ENCODE peak calls at places on chromosomes 5 and 9, in six cellular contexts. One of them, this sample, is unnamed.

GRCh38 chr9:93261281-93261680 is 77.3 kb downstream of the WNK2 start:
- DNase-seq in thyroid gland: no peak
- DNase-seq in naive B cell: no peak
- DNase-seq in upper lobe of left lung: no peak
- DNase-seq in NCI-H1092 treated with DMSO at 0.1 percent for 48 hours: peak; percentile 42
- DNase-seq in sigmoid colon: peak; percentile 28
- DNase-seq in this sample: no peak

GRCh38 chr5:110477923-110478322 is 248.5 kb downstream of the TMEM232 start:
- DNase-seq in thyroid gland: no peak
- DNase-seq in naive B cell: no peak
- DNase-seq in upper lobe of left lung: no peak
- DNase-seq in NCI-H1092 treated with DMSO at 0.1 percent for 48 hours: no peak
- DNase-seq in sigmoid colon: no peak
- DNase-seq in this sample: no peak

GRCh38 chr9:137095664-137096517 is 9.1 kb downstream of the MAN1B1 start:
- DNase-seq in thyroid gland: no peak
- DNase-seq in naive B cell: no peak
- DNase-seq in upper lobe of left lung: no peak
- DNase-seq in NCI-H1092 treated with DMSO at 0.1 percent for 48 hours: no peak
- DNase-seq in sigmoid colon: no peak
- DNase-seq in this sample: no peak

GRCh38 chr5:6721442-6721841 is 8.2 kb downstream of the TENT4A start:
- DNase-seq in thyroid gland: no peak
- DNase-seq in naive B cell: no peak
- DNase-seq in upper lobe of left lung: no peak
- DNase-seq in NCI-H1092 treated with DMSO at 0.1 percent for 48 hours: no peak
- DNase-seq in sigmoid colon: no peak
- DNase-seq in this sample: no peak

GRCh38 chr9:126472931-126473330 is 140.8 kb upstream of the LMX1B start:
- DNase-seq in thyroid gland: no peak
- DNase-seq in naive B cell: no peak
- DNase-seq in upper lobe of left lung: no peak
- DNase-seq in NCI-H1092 treated with DMSO at 0.1 percent for 48 hours: no peak
- DNase-seq in sigmoid colon: no peak
- DNase-seq in this sample: no peak

GRCh38 chr9:36781532-36781931 is 208.8 kb downstream of the MELK start:
- DNase-seq in thyroid gland: no peak
- DNase-seq in naive B cell: no peak
- DNase-seq in upper lobe of left lung: no peak
- DNase-seq in NCI-H1092 treated with DMSO at 0.1 percent for 48 hours: no peak
- DNase-seq in sigmoid colon: no peak
- DNase-seq in this sample: no peak

GRCh38 chr9:113589890-113590289 is 126.4 kb downstream of the RGS3 start:
- DNase-seq in thyroid gland: no peak
- DNase-seq in naive B cell: no peak
- DNase-seq in upper lobe of left lung: no peak
- DNase-seq in NCI-H1092 treated with DMSO at 0.1 percent for 48 hours: no peak
- DNase-seq in sigmoid colon: peak; percentile 26
- DNase-seq in this sample: no peak

GRCh38 chr9:22206833-22207232 is 197.7 kb upstream of the CDKN2B start:
- DNase-seq in thyroid gland: no peak
- DNase-seq in naive B cell: no peak
- DNase-seq in upper lobe of left lung: no peak
- DNase-seq in NCI-H1092 treated with DMSO at 0.1 percent for 48 hours: no peak
- DNase-seq in sigmoid colon: no peak
- DNase-seq in this sample: no peak

GRCh38 chr5:77882670-77883257 is 106.6 kb upstream of the TBCA start:
- DNase-seq in thyroid gland: no peak
- DNase-seq in naive B cell: no peak
- DNase-seq in upper lobe of left lung: no peak
- DNase-seq in NCI-H1092 treated with DMSO at 0.1 percent for 48 hours: no peak
- DNase-seq in sigmoid colon: no peak
- DNase-seq in this sample: no peak

GRCh38 chr9:134343637-134344036 is 17.4 kb downstream of the RXRA start:
- DNase-seq in thyroid gland: peak; percentile 28
- DNase-seq in naive B cell: no peak
- DNase-seq in upper lobe of left lung: peak; percentile 80
- DNase-seq in NCI-H1092 treated with DMSO at 0.1 percent for 48 hours: no peak
- DNase-seq in sigmoid colon: peak; percentile 81
- DNase-seq in this sample: no peak

GRCh38 chr9:134492281-134492691 is 149.3 kb upstream of the COL5A1 start:
- DNase-seq in thyroid gland: no peak
- DNase-seq in naive B cell: no peak
- DNase-seq in upper lobe of left lung: no peak
- DNase-seq in NCI-H1092 treated with DMSO at 0.1 percent for 48 hours: no peak
- DNase-seq in sigmoid colon: peak; percentile 84
- DNase-seq in this sample: peak; percentile 71

GRCh38 chr9:81671880-81672280 is 17.5 kb downstream of the TLE1 start:
- DNase-seq in thyroid gland: peak; percentile 98
- DNase-seq in naive B cell: no peak
- DNase-seq in upper lobe of left lung: no peak
- DNase-seq in NCI-H1092 treated with DMSO at 0.1 percent for 48 hours: peak; percentile 71
- DNase-seq in sigmoid colon: peak; percentile 99
- DNase-seq in this sample: peak; percentile 15

GRCh38 chr5:74622944-74623343 is 17.6 kb downstream of the ENC1 start:
- DNase-seq in thyroid gland: no peak
- DNase-seq in naive B cell: no peak
- DNase-seq in upper lobe of left lung: no peak
- DNase-seq in NCI-H1092 treated with DMSO at 0.1 percent for 48 hours: no peak
- DNase-seq in sigmoid colon: no peak
- DNase-seq in this sample: no peak

GRCh38 chr5:141411575-141411974 is 1.2 kb upstream of the PCDHGA10 start:
- DNase-seq in thyroid gland: no peak
- DNase-seq in naive B cell: no peak
- DNase-seq in upper lobe of left lung: no peak
- DNase-seq in NCI-H1092 treated with DMSO at 0.1 percent for 48 hours: no peak
- DNase-seq in sigmoid colon: no peak
- DNase-seq in this sample: no peak

GRCh38 chr5:62969409-62970120 is 390.9 kb downstream of the LRRC70 start:
- DNase-seq in thyroid gland: peak; percentile 57
- DNase-seq in naive B cell: no peak
- DNase-seq in upper lobe of left lung: no peak
- DNase-seq in NCI-H1092 treated with DMSO at 0.1 percent for 48 hours: no peak
- DNase-seq in sigmoid colon: no peak
- DNase-seq in this sample: no peak

GRCh38 chr5:137724251-137724650 is 11.6 kb downstream of the KLHL3 start:
- DNase-seq in thyroid gland: no peak
- DNase-seq in naive B cell: no peak
- DNase-seq in upper lobe of left lung: no peak
- DNase-seq in NCI-H1092 treated with DMSO at 0.1 percent for 48 hours: no peak
- DNase-seq in sigmoid colon: no peak
- DNase-seq in this sample: no peak

GRCh38 chr9:122115176-122116035 is 22.3 kb upstream of the TTLL11 start:
- DNase-seq in thyroid gland: no peak
- DNase-seq in naive B cell: no peak
- DNase-seq in upper lobe of left lung: peak; percentile 43
- DNase-seq in NCI-H1092 treated with DMSO at 0.1 percent for 48 hours: no peak
- DNase-seq in sigmoid colon: no peak
- DNase-seq in this sample: no peak

GRCh38 chr5:154779105-154779504 is 23.9 kb downstream of the LARP1 start:
- DNase-seq in thyroid gland: no peak
- DNase-seq in naive B cell: no peak
- DNase-seq in upper lobe of left lung: no peak
- DNase-seq in NCI-H1092 treated with DMSO at 0.1 percent for 48 hours: no peak
- DNase-seq in sigmoid colon: no peak
- DNase-seq in this sample: no peak

GRCh38 chr9:89305868-89306267 is 5.1 kb upstream of the CKS2 start:
- DNase-seq in thyroid gland: no peak
- DNase-seq in naive B cell: no peak
- DNase-seq in upper lobe of left lung: no peak
- DNase-seq in NCI-H1092 treated with DMSO at 0.1 percent for 48 hours: no peak
- DNase-seq in sigmoid colon: no peak
- DNase-seq in this sample: no peak